ENCODE peak calls at places on chromosomes 6 and 20, in seven cellular contexts. H, B, S, X, J, T and R are unnamed samples.

GRCh38 chr6:45513331-45513730 is 135.6 kb upstream of the SUPT3H start:
- DNase-seq in H (no peak), B (no peak), S (no peak), X (no peak), J (no peak), T (no peak), R (no peak)

GRCh38 chr6:31806470-31807272 is at the start of gene LSM2:
- DNase-seq in H (peak), B (peak), S (peak), X (peak), J (peak), T (no peak), R (peak)

GRCh38 chr6:119587537-119587936 is 238.0 kb upstream of the MAN1A1 start:
- DNase-seq in H (no peak), B (no peak), S (no peak), X (no peak), J (no peak), T (no peak), R (no peak)

GRCh38 chr6:3328145-3328544 is 69.4 kb downstream of the PSMG4 start:
- DNase-seq in H (peak), B (no peak), S (no peak), X (no peak), J (no peak), T (no peak), R (no peak)

GRCh38 chr6:20946037-20946436 is 411.8 kb downstream of the CDKAL1 start:
- DNase-seq in H (peak), B (peak), S (no peak), X (no peak), J (no peak), T (no peak), R (peak)

GRCh38 chr6:157925771-157926170 is 55.9 kb upstream of the SYNJ2 start:
- DNase-seq in H (no peak), B (no peak), S (no peak), X (no peak), J (no peak), T (no peak), R (no peak)

GRCh38 chr6:7542065-7542877 is 800 bp downstream of the DSP start:
- DNase-seq in H (no peak), B (no peak), S (peak), X (peak), J (no peak), T (no peak), R (no peak)

GRCh38 chr20:37131486-37131885 is 35.7 kb upstream of the RBL1 start:
- DNase-seq in H (no peak), B (no peak), S (no peak), X (no peak), J (no peak), T (no peak), R (no peak)

GRCh38 chr6:31125586-31126363 is 5.5 kb upstream of the CDSN start:
- DNase-seq in H (peak), B (peak), S (no peak), X (no peak), J (peak), T (no peak), R (no peak)

GRCh38 chr6:148765878-148766808 is 19.3 kb downstream of the UST start:
- DNase-seq in H (no peak), B (no peak), S (no peak), X (no peak), J (no peak), T (no peak), R (no peak)

GRCh38 chr6:150720774-150721233 is 121.1 kb downstream of the PLEKHG1 start:
- DNase-seq in H (peak), B (no peak), S (no peak), X (peak), J (no peak), T (peak), R (peak)

GRCh38 chr6:76555090-76555489 is 482.6 kb upstream of the IMPG1 start:
- DNase-seq in H (no peak), B (no peak), S (no peak), X (no peak), J (no peak), T (peak), R (no peak)

GRCh38 chr20:40948352-40949267 is 80.0 kb upstream of the TOP1 start:
- DNase-seq in H (peak), B (no peak), S (no peak), X (no peak), J (no peak), T (no peak), R (no peak)

GRCh38 chr20:43752561-43753301 is 25.9 kb upstream of the GTSF1L start:
- DNase-seq in H (peak), B (peak), S (peak), X (no peak), J (peak), T (no peak), R (peak)

GRCh38 chr6:33428219-33428890 is 8.5 kb downstream of the SYNGAP1 start:
- DNase-seq in H (peak), B (no peak), S (no peak), X (peak), J (no peak), T (no peak), R (peak)